ENCODE peak calls at places on chromosomes 5 and 9, in six cellular contexts. One of them, this sample, is unnamed. For H3K36me3, the result is how much of the 10 kb centered on the place peaks cover.

GRCh38 chr5:141208478-141208877 is at the start of gene PCDHB12:
- DNase-seq in body of pancreas: peak
- DNase-seq in Peyer's patch: no peak
- DNase-seq in HCT116: no peak
- DNase-seq in adrenal gland: no peak
- DNase-seq in ovary: peak
- DNase-seq in this sample: no peak

GRCh38 chr5:180786398-180787005 is 16.1 kb downstream of the MGAT1 start:
- DNase-seq in adrenal gland: peak
- DNase-seq in Peyer's patch: no peak
- DNase-seq in HCT116: no peak
- DNase-seq in body of pancreas: no peak
- DNase-seq in ovary: no peak
- DNase-seq in this sample: no peak

GRCh38 chr5:179404321-179405053 is 59.2 kb upstream of the ADAMTS2 start:
- DNase-seq in adrenal gland: no peak
- DNase-seq in ovary: no peak
- DNase-seq in HCT116: no peak
- DNase-seq in body of pancreas: peak
- DNase-seq in Peyer's patch: no peak
- DNase-seq in this sample: no peak

GRCh38 chr9:114779352-114779845 is 26.4 kb downstream of the TNFSF15 start:
- DNase-seq in Peyer's patch: peak
- DNase-seq in body of pancreas: peak
- DNase-seq in ovary: peak
- DNase-seq in adrenal gland: peak
- DNase-seq in HCT116: peak
- DNase-seq in this sample: peak

GRCh38 chr9:4293293-4293931 is 6.5 kb downstream of the GLIS3 start:
- DNase-seq in adrenal gland: peak
- DNase-seq in HCT116: peak
- DNase-seq in ovary: no peak
- DNase-seq in Peyer's patch: no peak
- DNase-seq in body of pancreas: no peak
- DNase-seq in this sample: no peak

GRCh38 chr9:11457809-11458785 is 845.3 kb upstream of the PTPRD start:
- DNase-seq in ovary: no peak
- DNase-seq in Peyer's patch: no peak
- DNase-seq in HCT116: no peak
- DNase-seq in adrenal gland: no peak
- DNase-seq in body of pancreas: no peak
- DNase-seq in this sample: no peak

GRCh38 chr9:80208662-80209061 is 636.9 kb downstream of the TLE4 start:
- DNase-seq in Peyer's patch: no peak
- DNase-seq in HCT116: no peak
- DNase-seq in adrenal gland: no peak
- DNase-seq in ovary: no peak
- DNase-seq in body of pancreas: no peak
- DNase-seq in this sample: no peak

GRCh38 chr9:116812231-116813028 is 125.3 kb downstream of the TRIM32 start:
- DNase-seq in adrenal gland: no peak
- DNase-seq in ovary: no peak
- DNase-seq in body of pancreas: no peak
- DNase-seq in Peyer's patch: no peak
- DNase-seq in HCT116: no peak
- DNase-seq in this sample: no peak

GRCh38 chr9:76302947-76303550 is 91.2 kb downstream of the RFK start:
- DNase-seq in ovary: no peak
- DNase-seq in body of pancreas: peak
- DNase-seq in Peyer's patch: no peak
- DNase-seq in adrenal gland: peak
- DNase-seq in HCT116: peak
- DNase-seq in this sample: no peak

GRCh38 chr9:96209407-96210031 is 92.5 kb downstream of the HSD17B3 start:
- DNase-seq in adrenal gland: no peak
- DNase-seq in HCT116: no peak
- DNase-seq in Peyer's patch: no peak
- DNase-seq in ovary: no peak
- DNase-seq in body of pancreas: no peak
- DNase-seq in this sample: peak

GRCh38 chr9:113620377-113621161 is 157.0 kb downstream of the RGS3 start:
- DNase-seq in ovary: peak
- DNase-seq in body of pancreas: peak
- DNase-seq in HCT116: peak
- DNase-seq in Peyer's patch: peak
- DNase-seq in adrenal gland: peak
- DNase-seq in this sample: peak

GRCh38 chr9:121249563-121249962 is 18.4 kb upstream of the GSN start:
- DNase-seq in Peyer's patch: no peak
- DNase-seq in HCT116: no peak
- DNase-seq in body of pancreas: no peak
- DNase-seq in adrenal gland: no peak
- DNase-seq in ovary: no peak
- DNase-seq in this sample: no peak

GRCh38 chr5:173917788-173918786 is 29.9 kb downstream of the CPEB4 start:
- DNase-seq in body of pancreas: peak
- DNase-seq in ovary: peak
- DNase-seq in adrenal gland: peak
- DNase-seq in HCT116: peak
- DNase-seq in Peyer's patch: peak
- DNase-seq in this sample: peak
- TF ChIP-seq POLR2A in body of pancreas: peak
- TF ChIP-seq POLR2A in ovary: peak
- TF ChIP-seq POLR2A in adrenal gland: peak
- TF ChIP-seq POLR2A in HCT116: peak
- TF ChIP-seq POLR2A in Peyer's patch: peak
- TF ChIP-seq POLR2A in this sample: peak

DNA sequence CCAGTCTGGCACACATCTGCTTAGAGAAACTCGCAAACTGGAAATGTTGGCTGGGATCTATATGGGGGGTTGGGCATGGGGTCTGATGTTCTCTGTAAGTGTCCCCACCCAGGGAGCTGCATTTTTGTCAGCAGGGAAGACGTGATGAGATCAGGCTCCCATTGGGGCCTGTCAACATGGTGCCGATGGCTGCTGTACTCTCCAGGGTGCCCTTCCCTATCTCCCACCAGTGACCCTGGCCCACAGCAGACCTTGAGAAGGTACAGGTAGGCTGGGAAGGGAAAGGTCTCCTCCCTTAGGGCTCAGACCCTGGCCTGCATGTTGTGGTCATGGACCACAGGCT is 175.4 kb upstream of the PITX1 start:
- DNase-seq in ovary: no peak
- DNase-seq in body of pancreas: no peak
- DNase-seq in adrenal gland: no peak
- DNase-seq in HCT116: no peak
- DNase-seq in Peyer's patch: no peak
- DNase-seq in this sample: no peak
- H3K27ac ChIP-seq in ovary: no peak
- H3K27ac ChIP-seq in body of pancreas: no peak
- H3K27ac ChIP-seq in adrenal gland: peak
- H3K27ac ChIP-seq in HCT116: no peak
- H3K27ac ChIP-seq in Peyer's patch: no peak
- H3K27ac ChIP-seq in this sample: no peak

GRCh38 chr9:72361227-72361626 is 3.8 kb downstream of the ZFAND5 start:
- DNase-seq in body of pancreas: no peak
- DNase-seq in ovary: no peak
- DNase-seq in adrenal gland: no peak
- DNase-seq in HCT116: no peak
- DNase-seq in Peyer's patch: no peak
- DNase-seq in this sample: no peak
- H3K36me3 ChIP-seq in body of pancreas: under half
- H3K36me3 ChIP-seq in ovary: under half
- H3K36me3 ChIP-seq in adrenal gland: under half
- H3K36me3 ChIP-seq in HCT116: under half
- H3K36me3 ChIP-seq in Peyer's patch: under half
- H3K36me3 ChIP-seq in this sample: under half

DNA sequence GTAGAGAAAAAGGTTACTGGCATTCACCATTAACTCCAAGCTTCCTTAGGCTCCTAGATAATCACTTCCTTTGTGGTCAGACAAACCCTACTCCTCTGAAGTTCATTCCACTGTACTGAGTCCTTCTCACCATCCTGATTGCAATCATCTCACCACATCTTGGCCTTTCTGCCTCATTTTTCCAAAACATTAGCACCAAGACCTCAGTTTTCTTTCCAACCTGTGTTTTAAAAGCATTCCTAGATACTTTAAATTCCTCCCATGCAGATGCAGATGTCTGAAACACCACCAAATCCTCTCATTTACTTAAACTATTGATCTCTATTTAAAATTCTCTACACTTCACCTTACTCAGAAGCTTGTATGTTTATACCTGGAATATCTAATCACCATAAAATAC is 961.3 kb upstream of the CTNND2 start:
- DNase-seq in body of pancreas: no peak
- DNase-seq in ovary: no peak
- DNase-seq in HCT116: no peak
- DNase-seq in Peyer's patch: no peak
- DNase-seq in adrenal gland: no peak
- DNase-seq in this sample: no peak
- TF ChIP-seq POLR2A in body of pancreas: no peak
- TF ChIP-seq POLR2A in ovary: no peak
- TF ChIP-seq POLR2A in HCT116: no peak
- TF ChIP-seq POLR2A in Peyer's patch: no peak
- TF ChIP-seq POLR2A in adrenal gland: no peak
- TF ChIP-seq POLR2A in this sample: no peak

GRCh38 chr5:14167211-14167845 is 24.2 kb downstream of the TRIO start:
- DNase-seq in Peyer's patch: no peak
- DNase-seq in HCT116: no peak
- DNase-seq in body of pancreas: no peak
- DNase-seq in ovary: no peak
- DNase-seq in adrenal gland: peak
- DNase-seq in this sample: no peak
- H3K27ac ChIP-seq in Peyer's patch: peak
- H3K27ac ChIP-seq in HCT116: no peak
- H3K27ac ChIP-seq in body of pancreas: no peak
- H3K27ac ChIP-seq in ovary: no peak
- H3K27ac ChIP-seq in adrenal gland: no peak
- H3K27ac ChIP-seq in this sample: peak

DNA sequence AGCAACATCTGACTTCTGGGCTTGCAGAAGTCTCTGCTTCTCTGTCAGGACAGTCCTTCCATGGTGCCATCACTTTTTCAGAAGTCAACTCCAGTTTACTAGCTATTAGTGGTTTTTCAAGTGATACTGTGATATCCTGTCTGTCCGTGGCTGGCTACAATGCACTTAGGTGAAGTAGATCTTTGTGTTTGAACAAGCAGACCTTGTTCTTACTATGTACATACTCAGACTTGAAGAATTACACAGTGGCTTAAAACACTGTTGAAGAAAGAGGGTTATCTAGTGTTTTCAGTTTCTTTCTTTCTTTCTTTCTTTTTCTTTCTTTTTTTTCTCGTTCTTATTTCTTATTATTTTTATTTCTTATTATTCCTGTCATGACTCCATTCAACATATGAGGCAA is 228.7 kb downstream of the NTRK2 start:
- DNase-seq in body of pancreas: no peak
- DNase-seq in adrenal gland: no peak
- DNase-seq in Peyer's patch: no peak
- DNase-seq in HCT116: no peak
- DNase-seq in ovary: no peak
- DNase-seq in this sample: no peak
- H3K36me3 ChIP-seq in body of pancreas: under half
- H3K36me3 ChIP-seq in adrenal gland: under half
- H3K36me3 ChIP-seq in Peyer's patch: under half
- H3K36me3 ChIP-seq in HCT116: under half
- H3K36me3 ChIP-seq in ovary: under half
- H3K36me3 ChIP-seq in this sample: under half

GRCh38 chr5:132496631-132497487 is 6.3 kb upstream of the IRF1 start:
- DNase-seq in body of pancreas: peak
- DNase-seq in ovary: peak
- DNase-seq in Peyer's patch: peak
- DNase-seq in adrenal gland: peak
- DNase-seq in HCT116: no peak
- DNase-seq in this sample: peak

GRCh38 chr5:132497488-132497997 is 7.0 kb upstream of the IRF1 start:
- DNase-seq in adrenal gland: peak
- DNase-seq in ovary: peak
- DNase-seq in body of pancreas: peak
- DNase-seq in HCT116: no peak
- DNase-seq in Peyer's patch: peak
- DNase-seq in this sample: peak

GRCh38 chr5:132495063-132495671 is 4.6 kb upstream of the IRF1 start:
- DNase-seq in Peyer's patch: peak
- DNase-seq in adrenal gland: no peak
- DNase-seq in ovary: peak
- DNase-seq in body of pancreas: no peak
- DNase-seq in HCT116: no peak
- DNase-seq in this sample: peak

GRCh38 chr5:132493821-132494220 is 3.2 kb upstream of the IRF1 start:
- DNase-seq in body of pancreas: no peak
- DNase-seq in adrenal gland: no peak
- DNase-seq in HCT116: no peak
- DNase-seq in ovary: peak
- DNase-seq in Peyer's patch: no peak
- DNase-seq in this sample: peak

DNA sequence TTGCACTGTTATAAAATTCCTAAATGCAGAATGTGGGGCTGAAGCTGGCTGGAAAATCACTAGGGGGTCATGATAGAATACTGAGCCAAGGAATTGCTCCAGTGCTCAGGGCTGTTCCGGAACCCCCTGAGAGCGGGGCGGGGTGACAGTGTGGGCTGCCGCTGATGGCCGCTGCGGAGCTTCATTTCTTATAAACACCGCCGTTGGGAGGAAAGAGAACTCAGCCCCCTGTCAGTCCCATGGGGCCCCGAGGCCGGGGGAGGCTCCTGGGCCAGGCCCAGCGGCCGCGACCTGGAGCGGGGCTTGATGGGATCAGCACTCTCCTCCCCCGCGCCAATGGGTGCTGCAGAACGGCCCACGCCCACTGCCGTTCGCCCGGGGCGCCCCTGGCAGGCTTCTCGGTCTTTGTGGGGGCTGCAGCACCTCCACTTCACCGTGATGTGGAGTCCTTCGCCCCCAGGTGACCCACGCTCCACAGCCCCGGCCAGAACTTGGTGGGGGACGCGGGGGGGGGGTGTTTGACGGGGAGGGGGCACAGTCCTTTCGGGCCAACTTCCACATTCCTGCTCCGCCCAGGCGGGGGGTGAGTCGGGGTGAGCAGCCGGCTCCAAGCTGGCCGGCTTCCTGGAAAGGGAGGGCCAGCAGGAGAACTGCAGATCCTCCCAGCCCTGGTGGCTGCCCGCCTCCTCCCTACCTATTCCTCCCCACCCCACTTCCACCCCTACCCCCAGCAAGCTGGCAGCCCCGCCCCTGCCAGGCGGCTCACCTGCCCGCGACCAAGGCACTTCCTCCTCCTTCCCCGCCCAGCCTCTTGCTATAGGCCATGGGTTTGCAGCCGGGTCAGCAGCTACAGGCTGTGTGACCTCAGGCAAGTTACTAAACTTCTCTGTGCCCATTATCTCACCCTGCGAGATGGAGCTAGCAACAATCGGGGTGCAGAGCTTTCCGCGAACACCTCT is 5.4 kb upstream of the IRF1 start:
- DNase-seq in HCT116: peak
- DNase-seq in ovary: peak
- DNase-seq in adrenal gland: peak
- DNase-seq in body of pancreas: peak
- DNase-seq in Peyer's patch: peak
- DNase-seq in this sample: peak
- TF ChIP-seq POLR2A in HCT116: no peak
- TF ChIP-seq POLR2A in ovary: peak
- TF ChIP-seq POLR2A in adrenal gland: peak
- TF ChIP-seq POLR2A in body of pancreas: peak
- TF ChIP-seq POLR2A in Peyer's patch: peak
- TF ChIP-seq POLR2A in this sample: no peak

This sample was measured in tibial nerve.